ENCODE peak calls at places on chromosomes 5 and 9, in six cellular contexts. One of them, this sample, is unnamed. For H3K4me1, the result is how much of the 10 kb centered on the place peaks cover.

GRCh38 chr5:111170279-111170678 is 53.9 kb upstream of the CAMK4 start:
- DNase-seq in mesendoderm: no peak
- DNase-seq in H1: no peak
- DNase-seq in IMR-90: no peak
- DNase-seq in neuronal stem cell: no peak
- DNase-seq in trophoblast cell: peak
- DNase-seq in this sample: no peak

GRCh38 chr9:107675476-107676264 is 186.1 kb upstream of the KLF4 start:
- DNase-seq in mesendoderm: no peak
- DNase-seq in trophoblast cell: peak
- DNase-seq in IMR-90: no peak
- DNase-seq in neuronal stem cell: no peak
- DNase-seq in H1: no peak
- DNase-seq in this sample: no peak

GRCh38 chr9:134267305-134268265 is 58.7 kb upstream of the RXRA start:
- DNase-seq in IMR-90: no peak
- DNase-seq in mesendoderm: peak
- DNase-seq in H1: no peak
- DNase-seq in trophoblast cell: no peak
- DNase-seq in neuronal stem cell: no peak
- DNase-seq in this sample: no peak

GRCh38 chr9:115008536-115008935 is 78.1 kb upstream of the TNFSF8 start:
- DNase-seq in IMR-90: peak
- DNase-seq in H1: no peak
- DNase-seq in mesendoderm: peak
- DNase-seq in neuronal stem cell: no peak
- DNase-seq in trophoblast cell: peak
- DNase-seq in this sample: peak

GRCh38 chr5:93576015-93576414 is 5.0 kb downstream of the NR2F1-AS1 start:
- DNase-seq in neuronal stem cell: no peak
- DNase-seq in H1: no peak
- DNase-seq in mesendoderm: no peak
- DNase-seq in trophoblast cell: no peak
- DNase-seq in IMR-90: no peak
- DNase-seq in this sample: no peak

GRCh38 chr9:107631788-107632187 is 142.2 kb upstream of the KLF4 start:
- DNase-seq in H1: no peak
- DNase-seq in trophoblast cell: no peak
- DNase-seq in neuronal stem cell: no peak
- DNase-seq in IMR-90: no peak
- DNase-seq in mesendoderm: peak
- DNase-seq in this sample: no peak

GRCh38 chr5:124741711-124742496 is 4.5 kb downstream of the ZNF608 start:
- DNase-seq in trophoblast cell: no peak
- DNase-seq in H1: peak
- DNase-seq in IMR-90: peak
- DNase-seq in neuronal stem cell: peak
- DNase-seq in mesendoderm: peak
- DNase-seq in this sample: peak

GRCh38 chr5:61313960-61314681 is 17.9 kb upstream of the ZSWIM6 start:
- DNase-seq in IMR-90: peak
- DNase-seq in trophoblast cell: peak
- DNase-seq in neuronal stem cell: no peak
- DNase-seq in H1: no peak
- DNase-seq in mesendoderm: no peak
- DNase-seq in this sample: peak

GRCh38 chr9:37550781-37551180 is 25.4 kb downstream of the FBXO10 start:
- DNase-seq in trophoblast cell: no peak
- DNase-seq in neuronal stem cell: no peak
- DNase-seq in mesendoderm: no peak
- DNase-seq in IMR-90: peak
- DNase-seq in H1: no peak
- DNase-seq in this sample: peak

GRCh38 chr9:88659126-88659525 is 124.1 kb downstream of the NXNL2 start:
- DNase-seq in H1: no peak
- DNase-seq in mesendoderm: no peak
- DNase-seq in IMR-90: no peak
- DNase-seq in neuronal stem cell: no peak
- DNase-seq in trophoblast cell: no peak
- DNase-seq in this sample: no peak

GRCh38 chr5:158522001-158522400 is 577.7 kb downstream of the EBF1 start:
- DNase-seq in H1: no peak
- DNase-seq in trophoblast cell: peak
- DNase-seq in mesendoderm: no peak
- DNase-seq in neuronal stem cell: no peak
- DNase-seq in IMR-90: peak
- DNase-seq in this sample: no peak

GRCh38 chr5:74542477-74542876 is 98.1 kb downstream of the ENC1 start:
- DNase-seq in IMR-90: no peak
- DNase-seq in H1: no peak
- DNase-seq in trophoblast cell: peak
- DNase-seq in mesendoderm: peak
- DNase-seq in neuronal stem cell: no peak
- DNase-seq in this sample: peak

GRCh38 chr5:122880749-122881148 is 35.3 kb downstream of the SNX24 start:
- DNase-seq in H1: no peak
- DNase-seq in IMR-90: no peak
- DNase-seq in neuronal stem cell: no peak
- DNase-seq in mesendoderm: no peak
- DNase-seq in trophoblast cell: no peak
- DNase-seq in this sample: no peak

GRCh38 chr5:10689391-10690081 is 71.5 kb downstream of the DAP start:
- DNase-seq in trophoblast cell: no peak
- DNase-seq in H1: peak
- DNase-seq in neuronal stem cell: peak
- DNase-seq in mesendoderm: peak
- DNase-seq in IMR-90: peak
- DNase-seq in this sample: peak

GRCh38 chr5:72658767-72659540 is 151.7 kb upstream of the ZNF366 start:
- DNase-seq in H1: no peak
- DNase-seq in IMR-90: peak
- DNase-seq in neuronal stem cell: no peak
- DNase-seq in mesendoderm: peak
- DNase-seq in trophoblast cell: peak
- DNase-seq in this sample: peak

GRCh38 chr9:33510264-33511183 is 13.5 kb upstream of the ANKRD18B start:
- DNase-seq in mesendoderm: peak
- DNase-seq in IMR-90: peak
- DNase-seq in neuronal stem cell: no peak
- DNase-seq in trophoblast cell: peak
- DNase-seq in H1: peak
- DNase-seq in this sample: peak

GRCh38 chr9:135476981-135477380 is 2.6 kb upstream of the PPP1R26 start:
- DNase-seq in IMR-90: no peak
- DNase-seq in mesendoderm: no peak
- DNase-seq in trophoblast cell: no peak
- DNase-seq in H1: no peak
- DNase-seq in neuronal stem cell: no peak
- DNase-seq in this sample: peak

GRCh38 chr5:40607202-40607601 is 72.5 kb upstream of the PTGER4 start:
- DNase-seq in neuronal stem cell: no peak
- DNase-seq in mesendoderm: no peak
- DNase-seq in IMR-90: no peak
- DNase-seq in trophoblast cell: peak
- DNase-seq in H1: no peak
- DNase-seq in this sample: no peak
- H3K4me1 ChIP-seq in neuronal stem cell: under half
- H3K4me1 ChIP-seq in mesendoderm: under half
- H3K4me1 ChIP-seq in IMR-90: under half
- H3K4me1 ChIP-seq in trophoblast cell: under half
- H3K4me1 ChIP-seq in H1: under half
- H3K4me1 ChIP-seq in this sample: under half

DNA sequence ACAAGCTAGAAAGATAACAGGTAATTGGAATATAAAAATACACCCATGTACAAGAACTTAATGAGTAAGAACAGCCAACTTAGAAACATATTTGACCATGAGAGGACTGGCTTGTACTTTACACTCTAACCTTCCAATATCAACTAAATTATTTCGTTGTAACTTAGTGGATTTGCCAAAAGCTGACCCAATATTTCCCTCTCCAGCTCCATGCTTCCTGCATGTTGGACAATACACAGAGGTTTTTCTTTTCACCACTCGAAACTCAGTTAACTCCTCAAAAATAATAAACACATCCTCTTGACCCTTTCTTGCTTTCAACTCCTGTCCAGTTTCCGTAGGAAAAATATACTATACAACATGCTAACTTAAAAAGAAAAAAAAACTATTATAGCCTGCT is 188.9 kb downstream of the MPDZ start:
- DNase-seq in neuronal stem cell: no peak
- DNase-seq in mesendoderm: no peak
- DNase-seq in IMR-90: no peak
- DNase-seq in H1: no peak
- DNase-seq in trophoblast cell: no peak
- DNase-seq in this sample: no peak
- H3K4me3 ChIP-seq in neuronal stem cell: no peak
- H3K4me3 ChIP-seq in mesendoderm: no peak
- H3K4me3 ChIP-seq in IMR-90: no peak
- H3K4me3 ChIP-seq in H1: no peak
- H3K4me3 ChIP-seq in trophoblast cell: no peak
- H3K4me3 ChIP-seq in this sample: peak

GRCh38 chr9:99368341-99369326 is 146.6 kb downstream of the SEC61B start:
- DNase-seq in mesendoderm: no peak
- DNase-seq in IMR-90: peak
- DNase-seq in trophoblast cell: peak
- DNase-seq in neuronal stem cell: peak
- DNase-seq in H1: no peak
- DNase-seq in this sample: peak
- H4K8ac ChIP-seq in mesendoderm: no peak
- H4K8ac ChIP-seq in IMR-90: peak
- H4K8ac ChIP-seq in trophoblast cell: no peak
- H4K8ac ChIP-seq in neuronal stem cell: no peak
- H4K8ac ChIP-seq in H1: peak
- H4K8ac ChIP-seq in this sample: peak

DNA sequence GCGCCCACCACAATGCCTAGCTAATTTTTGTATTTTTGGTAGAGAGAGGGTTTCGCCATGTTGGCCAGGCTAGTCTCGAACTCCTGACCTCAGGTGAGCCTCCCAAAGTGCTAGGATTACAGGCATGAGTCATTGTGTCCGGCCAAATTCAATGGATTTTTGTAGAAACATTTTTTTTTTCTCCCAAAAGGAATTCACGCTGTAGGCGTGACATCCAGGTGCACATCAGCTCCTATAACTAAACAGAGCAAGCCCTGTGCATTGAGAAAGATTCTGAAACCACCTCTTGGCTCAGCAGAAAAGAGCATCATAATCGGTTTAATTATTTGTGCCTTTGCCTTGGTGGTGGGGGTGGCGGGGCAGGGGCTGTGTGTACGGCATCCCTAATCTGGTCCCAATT is 32.9 kb upstream of the DAB2IP start:
- DNase-seq in H1: no peak
- DNase-seq in trophoblast cell: peak
- DNase-seq in IMR-90: no peak
- DNase-seq in mesendoderm: no peak
- DNase-seq in neuronal stem cell: no peak
- DNase-seq in this sample: no peak
- H3K4me1 ChIP-seq in H1: under half
- H3K4me1 ChIP-seq in trophoblast cell: under half
- H3K4me1 ChIP-seq in IMR-90: under half
- H3K4me1 ChIP-seq in mesendoderm: under half
- H3K4me1 ChIP-seq in neuronal stem cell: under half
- H3K4me1 ChIP-seq in this sample: under half

DNA sequence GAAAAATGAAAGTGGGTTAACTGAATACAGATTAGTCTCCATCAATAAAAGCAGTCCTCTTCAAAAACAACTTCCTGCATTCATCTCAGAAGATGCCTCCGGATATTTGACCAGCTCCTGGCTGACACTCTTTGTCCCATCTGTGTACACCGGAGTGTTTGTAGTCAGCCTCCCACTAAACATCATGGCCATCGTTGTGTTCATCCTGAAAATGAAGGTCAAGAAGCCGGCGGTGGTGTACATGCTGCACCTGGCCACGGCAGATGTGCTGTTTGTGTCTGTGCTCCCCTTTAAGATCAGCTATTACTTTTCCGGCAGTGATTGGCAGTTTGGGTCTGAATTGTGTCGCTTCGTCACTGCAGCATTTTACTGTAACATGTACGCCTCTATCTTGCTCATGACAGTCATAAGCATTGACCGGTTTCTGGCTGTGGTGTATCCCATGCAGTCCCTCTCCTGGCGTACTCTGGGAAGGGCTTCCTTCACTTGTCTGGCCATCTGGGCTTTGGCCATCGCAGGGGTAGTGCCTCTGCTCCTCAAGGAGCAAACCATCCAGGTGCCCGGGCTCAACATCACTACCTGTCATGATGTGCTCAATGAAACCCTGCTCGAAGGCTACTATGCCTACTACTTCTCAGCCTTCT is 16.6 kb downstream of the F2R start:
- DNase-seq in mesendoderm: no peak
- DNase-seq in trophoblast cell: no peak
- DNase-seq in neuronal stem cell: no peak
- DNase-seq in H1: no peak
- DNase-seq in IMR-90: no peak
- DNase-seq in this sample: no peak
- H3K4me3 ChIP-seq in mesendoderm: no peak
- H3K4me3 ChIP-seq in trophoblast cell: no peak
- H3K4me3 ChIP-seq in neuronal stem cell: no peak
- H3K4me3 ChIP-seq in H1: no peak
- H3K4me3 ChIP-seq in IMR-90: no peak
- H3K4me3 ChIP-seq in this sample: no peak

DNA sequence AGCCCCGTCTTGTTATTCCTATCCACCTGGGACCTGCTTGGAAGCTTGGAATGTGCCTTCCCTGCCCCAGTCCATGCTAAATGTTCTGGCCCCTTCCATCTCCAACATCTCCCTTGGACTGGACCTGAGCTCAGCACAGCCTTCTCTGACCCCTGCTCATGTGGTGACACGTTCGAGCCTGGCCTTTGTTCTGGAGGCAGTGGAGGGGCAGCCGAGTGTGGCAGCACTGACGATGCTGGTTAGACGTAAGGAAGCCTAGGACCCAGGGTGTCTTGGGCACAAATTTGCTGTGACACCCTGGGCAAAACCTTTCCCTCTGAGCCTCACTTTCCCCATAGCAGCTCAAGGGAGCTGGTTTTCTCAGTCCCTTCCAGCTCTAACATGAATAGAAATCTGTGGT is 3.9 kb downstream of the SPACA9 start:
- DNase-seq in mesendoderm: no peak
- DNase-seq in trophoblast cell: no peak
- DNase-seq in neuronal stem cell: no peak
- DNase-seq in IMR-90: no peak
- DNase-seq in H1: no peak
- DNase-seq in this sample: no peak
- H4K8ac ChIP-seq in mesendoderm: no peak
- H4K8ac ChIP-seq in trophoblast cell: no peak
- H4K8ac ChIP-seq in neuronal stem cell: no peak
- H4K8ac ChIP-seq in IMR-90: no peak
- H4K8ac ChIP-seq in H1: no peak
- H4K8ac ChIP-seq in this sample: no peak

GRCh38 chr5:148390914-148391313 is 7.2 kb downstream of the FBXO38 start:
- DNase-seq in IMR-90: no peak
- DNase-seq in neuronal stem cell: no peak
- DNase-seq in mesendoderm: no peak
- DNase-seq in trophoblast cell: no peak
- DNase-seq in H1: no peak
- DNase-seq in this sample: no peak
- H3K4me1 ChIP-seq in IMR-90: under half
- H3K4me1 ChIP-seq in neuronal stem cell: under half
- H3K4me1 ChIP-seq in mesendoderm: under half
- H3K4me1 ChIP-seq in trophoblast cell: under half
- H3K4me1 ChIP-seq in H1: under half
- H3K4me1 ChIP-seq in this sample: under half

This sample was measured in mesenchymal stem cell.